ENCODE peak calls at places on chromosome 11, in seven cellular contexts. One of them, this sample, is unnamed.

GRCh38 chr11:33515347-33515746 is 185.3 kb downstream of the C11orf91 start:
- DNase-seq in NB4: no peak
- DNase-seq in lower leg skin: no peak
- DNase-seq in AG10803: peak; percentile 83
- DNase-seq in fibroblast of pulmonary artery: peak; percentile 72
- DNase-seq in choroid plexus epithelial cell: peak; percentile 51
- DNase-seq in omental fat pad: no peak
- DNase-seq in this sample: no peak

GRCh38 chr11:29448246-29448877 is 568.5 kb downstream of the KCNA4 start:
- DNase-seq in omental fat pad: no peak
- DNase-seq in choroid plexus epithelial cell: peak; percentile 71
- DNase-seq in AG10803: peak; percentile 52
- DNase-seq in NB4: peak; percentile 4
- DNase-seq in fibroblast of pulmonary artery: peak; percentile 75
- DNase-seq in lower leg skin: no peak
- DNase-seq in this sample: peak; percentile 19

GRCh38 chr11:73866586-73866996 is 10.1 kb downstream of the COA4 start:
- DNase-seq in AG10803: peak; percentile 88
- DNase-seq in choroid plexus epithelial cell: peak; percentile 91
- DNase-seq in NB4: no peak
- DNase-seq in lower leg skin: peak; percentile 33
- DNase-seq in fibroblast of pulmonary artery: peak; percentile 95
- DNase-seq in omental fat pad: no peak
- DNase-seq in this sample: no peak

GRCh38 chr11:113514856-113515255 is 39.7 kb upstream of the DRD2 start:
- DNase-seq in fibroblast of pulmonary artery: no peak
- DNase-seq in NB4: no peak
- DNase-seq in choroid plexus epithelial cell: no peak
- DNase-seq in omental fat pad: no peak
- DNase-seq in AG10803: no peak
- DNase-seq in lower leg skin: no peak
- DNase-seq in this sample: no peak

GRCh38 chr11:69325446-69325845 is 31.5 kb downstream of the MYEOV start:
- DNase-seq in NB4: no peak
- DNase-seq in AG10803: no peak
- DNase-seq in choroid plexus epithelial cell: no peak
- DNase-seq in omental fat pad: no peak
- DNase-seq in fibroblast of pulmonary artery: no peak
- DNase-seq in lower leg skin: no peak
- DNase-seq in this sample: no peak

GRCh38 chr11:37967635-37968034 is 1369.6 kb upstream of the RAG2 start:
- DNase-seq in lower leg skin: no peak
- DNase-seq in AG10803: no peak
- DNase-seq in omental fat pad: no peak
- DNase-seq in NB4: no peak
- DNase-seq in fibroblast of pulmonary artery: no peak
- DNase-seq in choroid plexus epithelial cell: no peak
- DNase-seq in this sample: no peak

GRCh38 chr11:69867076-69868002 is 48.1 kb upstream of the FGF3 start:
- DNase-seq in NB4: no peak
- DNase-seq in fibroblast of pulmonary artery: peak; percentile 12
- DNase-seq in choroid plexus epithelial cell: no peak
- DNase-seq in AG10803: peak; percentile 43
- DNase-seq in lower leg skin: no peak
- DNase-seq in omental fat pad: no peak
- DNase-seq in this sample: no peak

GRCh38 chr11:71199226-71199815 is 53.1 kb downstream of the SHANK2 start:
- DNase-seq in fibroblast of pulmonary artery: no peak
- DNase-seq in choroid plexus epithelial cell: no peak
- DNase-seq in AG10803: no peak
- DNase-seq in NB4: no peak
- DNase-seq in omental fat pad: no peak
- DNase-seq in lower leg skin: no peak
- DNase-seq in this sample: no peak

GRCh38 chr11:27839226-27839913 is 139.1 kb upstream of the BDNF start:
- DNase-seq in choroid plexus epithelial cell: peak; percentile 58
- DNase-seq in fibroblast of pulmonary artery: peak; percentile 43
- DNase-seq in omental fat pad: no peak
- DNase-seq in NB4: peak; percentile 41
- DNase-seq in AG10803: peak; percentile 67
- DNase-seq in lower leg skin: no peak
- DNase-seq in this sample: no peak

GRCh38 chr11:113138731-113139130 is 175.7 kb upstream of the TTC12 start:
- DNase-seq in fibroblast of pulmonary artery: no peak
- DNase-seq in choroid plexus epithelial cell: no peak
- DNase-seq in AG10803: no peak
- DNase-seq in NB4: no peak
- DNase-seq in omental fat pad: no peak
- DNase-seq in lower leg skin: no peak
- DNase-seq in this sample: no peak

GRCh38 chr11:267491-267994 is 10.7 kb upstream of the NLRP6 start:
- DNase-seq in omental fat pad: no peak
- DNase-seq in NB4: peak; percentile 77
- DNase-seq in fibroblast of pulmonary artery: no peak
- DNase-seq in choroid plexus epithelial cell: no peak
- DNase-seq in AG10803: peak; percentile 28
- DNase-seq in lower leg skin: peak; percentile 61
- DNase-seq in this sample: no peak

GRCh38 chr11:40289370-40289769 is 1170.1 kb downstream of the LRRC4C start:
- DNase-seq in NB4: no peak
- DNase-seq in omental fat pad: no peak
- DNase-seq in fibroblast of pulmonary artery: no peak
- DNase-seq in lower leg skin: no peak
- DNase-seq in AG10803: no peak
- DNase-seq in choroid plexus epithelial cell: no peak
- DNase-seq in this sample: no peak

GRCh38 chr11:104705475-104706195 is 192.6 kb downstream of the CASP12 start:
- DNase-seq in NB4: peak; percentile 91
- DNase-seq in choroid plexus epithelial cell: peak; percentile 63
- DNase-seq in AG10803: peak; percentile 1
- DNase-seq in lower leg skin: peak; percentile 43
- DNase-seq in fibroblast of pulmonary artery: peak; percentile 57
- DNase-seq in omental fat pad: no peak
- DNase-seq in this sample: no peak

GRCh38 chr11:16160146-16160545 is 196.2 kb downstream of the SOX6 start:
- DNase-seq in omental fat pad: no peak
- DNase-seq in choroid plexus epithelial cell: no peak
- DNase-seq in lower leg skin: no peak
- DNase-seq in NB4: no peak
- DNase-seq in AG10803: no peak
- DNase-seq in fibroblast of pulmonary artery: no peak
- DNase-seq in this sample: no peak

GRCh38 chr11:35847473-35847872 is 96.4 kb upstream of the LDLRAD3 start:
- DNase-seq in AG10803: no peak
- DNase-seq in omental fat pad: no peak
- DNase-seq in lower leg skin: no peak
- DNase-seq in fibroblast of pulmonary artery: no peak
- DNase-seq in NB4: no peak
- DNase-seq in choroid plexus epithelial cell: no peak
- DNase-seq in this sample: no peak

GRCh38 chr11:9616042-9616640 is 42.7 kb downstream of the WEE1 start:
- DNase-seq in fibroblast of pulmonary artery: no peak
- DNase-seq in NB4: no peak
- DNase-seq in AG10803: peak; percentile 29
- DNase-seq in lower leg skin: no peak
- DNase-seq in choroid plexus epithelial cell: no peak
- DNase-seq in omental fat pad: no peak
- DNase-seq in this sample: no peak

GRCh38 chr11:32343325-32344008 is 91.9 kb downstream of the WT1 start:
- DNase-seq in AG10803: no peak
- DNase-seq in NB4: no peak
- DNase-seq in omental fat pad: no peak
- DNase-seq in fibroblast of pulmonary artery: no peak
- DNase-seq in lower leg skin: no peak
- DNase-seq in choroid plexus epithelial cell: no peak
- DNase-seq in this sample: no peak

GRCh38 chr11:111299111-111300026 is 1.0 kb downstream of the POU2AF3 start:
- DNase-seq in AG10803: peak; percentile 12
- DNase-seq in choroid plexus epithelial cell: peak; percentile 22
- DNase-seq in omental fat pad: no peak
- DNase-seq in fibroblast of pulmonary artery: peak; percentile 19
- DNase-seq in lower leg skin: no peak
- DNase-seq in NB4: no peak
- DNase-seq in this sample: peak; percentile 71

GRCh38 chr11:102010776-102011500 is 36.3 kb upstream of the CFAP300 start:
- DNase-seq in AG10803: peak; percentile 91
- DNase-seq in NB4: peak; percentile 8
- DNase-seq in omental fat pad: no peak
- DNase-seq in lower leg skin: peak; percentile 83
- DNase-seq in fibroblast of pulmonary artery: peak; percentile 83
- DNase-seq in choroid plexus epithelial cell: peak; percentile 90
- DNase-seq in this sample: no peak

GRCh38 chr11:74325649-74326645 is 14.5 kb upstream of the P4HA3 start:
- DNase-seq in omental fat pad: no peak
- DNase-seq in fibroblast of pulmonary artery: peak; percentile 95
- DNase-seq in NB4: no peak
- DNase-seq in lower leg skin: peak; percentile 89
- DNase-seq in AG10803: peak; percentile 97
- DNase-seq in choroid plexus epithelial cell: peak; percentile 87
- DNase-seq in this sample: no peak

DNA sequence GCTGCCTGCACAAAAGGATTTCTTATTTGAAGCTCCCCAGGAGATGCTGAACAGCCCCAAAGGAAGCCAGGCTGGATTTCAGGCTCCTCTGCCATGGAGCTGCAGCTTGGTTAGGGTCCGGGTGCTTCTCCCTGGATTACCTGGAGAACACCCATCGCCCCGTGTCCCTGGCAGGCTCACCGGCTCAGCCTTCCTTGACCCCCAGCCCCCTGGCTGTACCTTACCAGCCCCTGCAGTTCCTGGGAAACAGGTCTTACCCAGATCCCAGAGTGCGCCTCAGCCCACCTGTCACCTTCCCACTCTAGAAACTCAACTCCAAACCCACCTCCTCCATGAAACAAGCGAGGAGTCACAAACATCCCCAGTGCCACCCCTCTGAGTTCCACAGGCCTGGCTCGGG is 45.3 kb upstream of the CD5 start:
- DNase-seq in lower leg skin: no peak
- DNase-seq in choroid plexus epithelial cell: no peak
- DNase-seq in fibroblast of pulmonary artery: no peak
- DNase-seq in NB4: no peak
- DNase-seq in omental fat pad: no peak
- DNase-seq in AG10803: no peak
- DNase-seq in this sample: no peak
- TF ChIP-seq CTCF in lower leg skin: no peak
- TF ChIP-seq CTCF in choroid plexus epithelial cell: no peak
- TF ChIP-seq CTCF in fibroblast of pulmonary artery: no peak
- TF ChIP-seq CTCF in NB4: no peak
- TF ChIP-seq CTCF in omental fat pad: no peak
- TF ChIP-seq CTCF in AG10803: no peak
- TF ChIP-seq CTCF in this sample: no peak

DNA sequence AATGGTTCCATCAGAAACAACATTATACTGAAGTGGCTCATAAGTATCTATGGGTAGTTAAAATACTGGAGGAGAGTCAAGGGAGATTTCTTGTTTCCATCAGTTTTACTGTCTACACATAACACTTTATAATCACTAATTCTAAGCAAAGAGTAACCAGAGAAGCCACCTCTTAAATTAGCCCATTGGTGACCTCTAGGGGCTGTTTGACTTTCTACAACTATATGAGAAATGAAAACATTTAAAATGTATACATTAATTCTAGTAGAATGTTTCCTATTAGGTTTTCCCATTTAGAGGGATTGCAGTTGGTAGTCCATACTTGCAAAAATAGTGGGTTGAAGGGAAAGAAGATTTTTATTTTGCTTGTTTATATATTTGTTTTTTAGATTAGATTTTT is 504.3 kb downstream of the FAM181B start:
- DNase-seq in lower leg skin: no peak
- DNase-seq in NB4: peak; percentile 48
- DNase-seq in fibroblast of pulmonary artery: peak; percentile 22
- DNase-seq in omental fat pad: no peak
- DNase-seq in AG10803: peak; percentile 8
- DNase-seq in choroid plexus epithelial cell: peak; percentile 65
- DNase-seq in this sample: no peak
- TF ChIP-seq CTCF in lower leg skin: no peak
- TF ChIP-seq CTCF in NB4: peak; percentile 47
- TF ChIP-seq CTCF in fibroblast of pulmonary artery: peak; percentile 12
- TF ChIP-seq CTCF in omental fat pad: no peak
- TF ChIP-seq CTCF in AG10803: peak; percentile 41
- TF ChIP-seq CTCF in choroid plexus epithelial cell: peak; percentile 47
- TF ChIP-seq CTCF in this sample: peak; percentile 78

GRCh38 chr11:68044145-68044813 is 5.5 kb downstream of the TCIRG1 start:
- DNase-seq in fibroblast of pulmonary artery: no peak
- DNase-seq in AG10803: no peak
- DNase-seq in omental fat pad: no peak
- DNase-seq in NB4: no peak
- DNase-seq in choroid plexus epithelial cell: no peak
- DNase-seq in lower leg skin: no peak
- DNase-seq in this sample: no peak
- TF ChIP-seq CTCF in fibroblast of pulmonary artery: no peak
- TF ChIP-seq CTCF in AG10803: no peak
- TF ChIP-seq CTCF in omental fat pad: no peak
- TF ChIP-seq CTCF in NB4: no peak
- TF ChIP-seq CTCF in choroid plexus epithelial cell: peak; percentile 24
- TF ChIP-seq CTCF in lower leg skin: no peak
- TF ChIP-seq CTCF in this sample: no peak

GRCh38 chr11:45266693-45267451 is 19.3 kb downstream of the SYT13 start:
- DNase-seq in lower leg skin: no peak
- DNase-seq in AG10803: no peak
- DNase-seq in choroid plexus epithelial cell: no peak
- DNase-seq in NB4: peak; percentile 46
- DNase-seq in omental fat pad: no peak
- DNase-seq in fibroblast of pulmonary artery: no peak
- DNase-seq in this sample: peak; percentile 32
- TF ChIP-seq CTCF in lower leg skin: no peak
- TF ChIP-seq CTCF in AG10803: peak; percentile 13
- TF ChIP-seq CTCF in choroid plexus epithelial cell: peak; percentile 33
- TF ChIP-seq CTCF in NB4: peak; percentile 66
- TF ChIP-seq CTCF in omental fat pad: no peak
- TF ChIP-seq CTCF in fibroblast of pulmonary artery: peak; percentile 17
- TF ChIP-seq CTCF in this sample: peak; percentile 58

GRCh38 chr11:65859134-65859811 is 960 bp upstream of the MUS81 start:
- DNase-seq in omental fat pad: peak; percentile 96
- DNase-seq in fibroblast of pulmonary artery: peak; percentile 99
- DNase-seq in NB4: peak; percentile 100
- DNase-seq in choroid plexus epithelial cell: peak; percentile 99
- DNase-seq in AG10803: peak; percentile 97
- DNase-seq in lower leg skin: peak; percentile 99
- DNase-seq in this sample: peak; percentile 96
- TF ChIP-seq CTCF in omental fat pad: no peak
- TF ChIP-seq CTCF in fibroblast of pulmonary artery: no peak
- TF ChIP-seq CTCF in NB4: no peak
- TF ChIP-seq CTCF in choroid plexus epithelial cell: no peak
- TF ChIP-seq CTCF in AG10803: no peak
- TF ChIP-seq CTCF in lower leg skin: no peak
- TF ChIP-seq CTCF in this sample: peak; percentile 34